ENCODE peak calls at places on chromosomes 2 and 18, in four cellular contexts. E is type B pancreatic cell, K is foreskin fibroblast, R is AG09309. J is an unnamed sample.

GRCh38 chr2:5021148-5021547 is 671.0 kb upstream of the SOX11 start:
- DNase-seq in E (no peak), K (no peak), R (no peak), J (no peak)

GRCh38 chr2:222707689-222708273 is 36.3 kb downstream of the MOGAT1 start:
- DNase-seq in E (no peak), K (peak), R (no peak), J (no peak)

GRCh38 chr2:238304116-238304515 is 15.7 kb upstream of the PER2 start:
- DNase-seq in E (no peak), K (no peak), R (no peak), J (no peak)

GRCh38 chr2:99072556-99072955 is 69.0 kb upstream of the C2orf15 start:
- DNase-seq in E (no peak), K (no peak), R (no peak), J (peak)

GRCh38 chr2:16281451-16282330 is 341.3 kb downstream of the MYCN start:
- DNase-seq in E (no peak), K (no peak), R (no peak), J (no peak)

GRCh38 chr2:19126281-19126680 is 232.1 kb downstream of the OSR1 start:
- DNase-seq in E (no peak), K (no peak), R (no peak), J (no peak)

GRCh38 chr18:2096581-2096980 is 474.7 kb downstream of the METTL4 start:
- DNase-seq in E (no peak), K (no peak), R (no peak), J (no peak)

GRCh38 chr2:191043438-191043837 is 29.5 kb upstream of the STAT1 start:
- DNase-seq in E (no peak), K (no peak), R (no peak), J (no peak)

GRCh38 chr2:3282056-3282998 is 95.3 kb downstream of the EIPR1 start:
- DNase-seq in E (peak), K (peak), R (no peak), J (peak)

GRCh38 chr2:317501-318424 is 29.9 kb upstream of the ALKAL2 start:
- DNase-seq in E (no peak), K (peak), R (no peak), J (no peak)

GRCh38 chr2:118077636-118078247 is 10.5 kb upstream of the INSIG2 start:
- DNase-seq in E (no peak), K (no peak), R (no peak), J (no peak)

GRCh38 chr18:8699948-8700347 is 5.4 kb upstream of the MTCL1 start:
- DNase-seq in E (no peak), K (no peak), R (no peak), J (no peak)

GRCh38 chr2:163859951-163860350 is 124.1 kb upstream of the FIGN start:
- DNase-seq in E (no peak), K (no peak), R (no peak), J (no peak)

GRCh38 chr18:32424696-32425095 is 46.0 kb downstream of the GAREM1 start:
- DNase-seq in E (no peak), K (no peak), R (no peak), J (no peak)

GRCh38 chr2:95115418-95115817 is 6.2 kb downstream of the MRPS5 start:
- DNase-seq in E (no peak), K (peak), R (no peak), J (no peak)

GRCh38 chr2:232891621-232892071 is 21.6 kb downstream of the SNORC start:
- DNase-seq in E (peak), K (peak), R (peak), J (no peak)

GRCh38 chr2:237873961-237874551 is 14.6 kb downstream of the RAMP1 start:
- DNase-seq in E (no peak), K (no peak), R (no peak), J (no peak)

GRCh38 chr2:877747-878146 is 72.9 kb upstream of the SNTG2 start:
- DNase-seq in E (no peak), K (no peak), R (no peak), J (no peak)

GRCh38 chr2:20052229-20052871 is 922 bp upstream of the LAPTM4A start:
- DNase-seq in E (no peak), K (no peak), R (no peak), J (no peak)

GRCh38 chr2:241049739-241050623 is 51.6 kb downstream of the SNED1 start:
- DNase-seq in E (peak), K (no peak), R (no peak), J (no peak)

GRCh38 chr18:78494204-78494603 is 485.4 kb upstream of the SALL3 start:
- DNase-seq in E (no peak), K (no peak), R (no peak), J (no peak)

GRCh38 chr2:143209570-143210445 is 80.6 kb downstream of the ARHGAP15 start:
- DNase-seq in E (no peak), K (no peak), R (no peak), J (no peak)

GRCh38 chr2:177604291-177605065 is 211.9 kb downstream of the AGPS start:
- DNase-seq in E (no peak), K (peak), R (peak), J (no peak)

GRCh38 chr2:159283529-159283928 is 3.0 kb downstream of the WDSUB1 start:
- DNase-seq in E (no peak), K (no peak), R (no peak), J (no peak)

GRCh38 chr2:186493564-186494085 is 7.6 kb downstream of the ZC3H15 start:
- DNase-seq in E (no peak), K (no peak), R (no peak), J (no peak)

GRCh38 chr18:26477828-26478466 is 70.4 kb downstream of the KCTD1 start:
- DNase-seq in E (no peak), K (no peak), R (no peak), J (no peak)

GRCh38 chr18:46449033-46449432 is 208.0 kb downstream of the LOXHD1 start:
- DNase-seq in E (no peak), K (no peak), R (no peak), J (no peak)

GRCh38 chr2:12167525-12168317 is 421.3 kb downstream of the LPIN1 start:
- DNase-seq in E (no peak), K (no peak), R (no peak), J (no peak)